ENCODE peak calls at places on chromosomes 1 and 21, in six cellular contexts. One of them, this sample, is unnamed.

GRCh38 chr1:227887697-227888403 is 59.9 kb downstream of the WNT9A start:
- DNase-seq in hepatocyte: peak
- DNase-seq in dorsolateral prefrontal cortex: peak
- DNase-seq in esophagus squamous epithelium: no peak
- DNase-seq in neural progenitor cell: peak
- DNase-seq in astrocyte: no peak
- DNase-seq in this sample: no peak

GRCh38 chr1:53688703-53689102 is 50.3 kb downstream of the GLIS1 start:
- DNase-seq in neural progenitor cell: no peak
- DNase-seq in dorsolateral prefrontal cortex: no peak
- DNase-seq in hepatocyte: no peak
- DNase-seq in esophagus squamous epithelium: no peak
- DNase-seq in astrocyte: no peak
- DNase-seq in this sample: no peak

GRCh38 chr21:15754640-15755039 is 24.9 kb downstream of the USP25 start:
- DNase-seq in neural progenitor cell: no peak
- DNase-seq in dorsolateral prefrontal cortex: no peak
- DNase-seq in esophagus squamous epithelium: no peak
- DNase-seq in hepatocyte: peak
- DNase-seq in astrocyte: peak
- DNase-seq in this sample: no peak

GRCh38 chr1:36199934-36200741 is 24.1 kb upstream of the THRAP3 start:
- DNase-seq in dorsolateral prefrontal cortex: no peak
- DNase-seq in hepatocyte: no peak
- DNase-seq in neural progenitor cell: no peak
- DNase-seq in esophagus squamous epithelium: no peak
- DNase-seq in astrocyte: peak
- DNase-seq in this sample: no peak

GRCh38 chr1:36137776-36138175 is 11.5 kb downstream of the TRAPPC3 start:
- DNase-seq in dorsolateral prefrontal cortex: no peak
- DNase-seq in esophagus squamous epithelium: no peak
- DNase-seq in astrocyte: no peak
- DNase-seq in neural progenitor cell: no peak
- DNase-seq in hepatocyte: no peak
- DNase-seq in this sample: no peak

GRCh38 chr1:111364690-111365089 is 62.8 kb downstream of the OVGP1 start:
- DNase-seq in neural progenitor cell: peak
- DNase-seq in astrocyte: no peak
- DNase-seq in dorsolateral prefrontal cortex: no peak
- DNase-seq in hepatocyte: no peak
- DNase-seq in esophagus squamous epithelium: no peak
- DNase-seq in this sample: no peak

GRCh38 chr1:74465193-74465681 is 47.2 kb downstream of the LRRC53 start:
- DNase-seq in hepatocyte: no peak
- DNase-seq in dorsolateral prefrontal cortex: no peak
- DNase-seq in esophagus squamous epithelium: no peak
- DNase-seq in neural progenitor cell: no peak
- DNase-seq in astrocyte: no peak
- DNase-seq in this sample: no peak

GRCh38 chr1:234659538-234659937 is 49.6 kb upstream of the IRF2BP2 start:
- DNase-seq in dorsolateral prefrontal cortex: no peak
- DNase-seq in neural progenitor cell: no peak
- DNase-seq in astrocyte: peak
- DNase-seq in hepatocyte: peak
- DNase-seq in esophagus squamous epithelium: no peak
- DNase-seq in this sample: peak

GRCh38 chr1:222629921-222630535 is 12.1 kb downstream of the MIA3 start:
- DNase-seq in neural progenitor cell: no peak
- DNase-seq in astrocyte: peak
- DNase-seq in hepatocyte: no peak
- DNase-seq in esophagus squamous epithelium: no peak
- DNase-seq in dorsolateral prefrontal cortex: no peak
- DNase-seq in this sample: no peak

GRCh38 chr1:147837129-147837776 is 65.3 kb upstream of the GJA8 start:
- DNase-seq in dorsolateral prefrontal cortex: no peak
- DNase-seq in neural progenitor cell: peak
- DNase-seq in hepatocyte: no peak
- DNase-seq in esophagus squamous epithelium: no peak
- DNase-seq in astrocyte: no peak
- DNase-seq in this sample: no peak

DNA sequence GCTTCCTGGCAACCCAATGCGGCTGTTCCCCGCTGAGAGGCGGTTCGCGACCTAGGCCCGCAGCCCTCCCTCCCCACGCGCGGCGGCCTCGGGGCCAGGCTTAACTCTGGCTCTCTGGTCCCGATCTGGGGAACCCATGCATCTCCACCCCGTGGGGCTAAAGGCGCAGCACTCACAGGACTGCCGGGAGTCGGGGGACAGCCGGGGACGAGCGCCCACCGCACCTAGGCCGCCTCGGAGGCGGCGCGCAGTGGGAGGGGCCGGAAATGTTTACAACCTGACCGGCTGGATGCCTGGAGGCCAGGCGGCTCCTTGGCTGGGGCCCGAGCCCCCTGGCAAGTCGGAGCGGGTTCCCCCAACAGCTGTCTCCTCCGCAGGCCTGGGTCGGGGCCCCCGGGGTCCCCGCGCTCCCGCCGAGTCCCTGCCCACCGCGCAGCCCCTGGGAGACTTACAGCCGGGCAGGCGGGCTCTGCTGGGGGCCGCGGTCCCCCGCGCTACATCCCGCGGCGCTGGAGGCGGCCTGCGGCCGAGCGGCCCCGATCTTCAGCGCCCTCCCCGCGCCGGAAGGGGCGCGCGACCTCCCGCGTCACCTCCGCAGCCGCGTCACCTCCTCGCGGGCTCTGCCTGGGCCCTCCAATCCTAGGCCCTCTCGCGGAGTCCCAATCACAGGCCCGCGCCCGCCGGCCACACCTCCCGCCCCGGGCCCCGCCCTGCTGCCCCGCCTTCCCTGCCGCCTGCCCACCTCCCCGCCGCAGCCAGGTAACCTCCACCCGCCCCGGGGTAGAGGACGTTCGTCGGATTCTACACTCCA is at the start of gene ADIPOR1:
- DNase-seq in esophagus squamous epithelium: peak
- DNase-seq in astrocyte: peak
- DNase-seq in hepatocyte: peak
- DNase-seq in neural progenitor cell: peak
- DNase-seq in dorsolateral prefrontal cortex: peak
- DNase-seq in this sample: peak
- TF ChIP-seq CTCF in esophagus squamous epithelium: no peak
- TF ChIP-seq CTCF in astrocyte: no peak
- TF ChIP-seq CTCF in hepatocyte: no peak
- TF ChIP-seq CTCF in neural progenitor cell: peak
- TF ChIP-seq CTCF in dorsolateral prefrontal cortex: no peak
- TF ChIP-seq CTCF in this sample: no peak

DNA sequence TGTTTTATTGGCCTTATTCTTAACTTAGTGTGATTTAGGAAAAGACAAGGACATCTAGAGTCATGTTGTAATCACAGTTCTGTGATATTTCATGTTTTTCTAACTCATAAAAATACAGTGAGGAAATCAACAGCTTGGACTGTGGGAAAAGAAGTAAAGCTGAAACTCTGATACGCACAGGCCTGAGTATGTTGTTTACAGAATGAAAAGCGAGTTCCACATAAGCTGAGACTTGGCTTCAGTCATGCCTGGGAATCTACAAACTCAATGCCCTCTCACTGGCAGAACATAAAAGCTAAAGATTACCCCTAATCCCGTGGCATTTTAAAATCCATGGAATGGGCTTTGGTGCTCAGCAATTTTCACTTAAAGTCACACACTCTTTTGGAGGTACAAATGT is 23.6 kb upstream of the ATP5PO start:
- DNase-seq in dorsolateral prefrontal cortex: no peak
- DNase-seq in hepatocyte: no peak
- DNase-seq in astrocyte: no peak
- DNase-seq in esophagus squamous epithelium: no peak
- DNase-seq in neural progenitor cell: no peak
- DNase-seq in this sample: no peak
- H3K27ac ChIP-seq in dorsolateral prefrontal cortex: no peak
- H3K27ac ChIP-seq in hepatocyte: peak
- H3K27ac ChIP-seq in astrocyte: no peak
- H3K27ac ChIP-seq in esophagus squamous epithelium: no peak
- H3K27ac ChIP-seq in neural progenitor cell: no peak
- H3K27ac ChIP-seq in this sample: no peak

DNA sequence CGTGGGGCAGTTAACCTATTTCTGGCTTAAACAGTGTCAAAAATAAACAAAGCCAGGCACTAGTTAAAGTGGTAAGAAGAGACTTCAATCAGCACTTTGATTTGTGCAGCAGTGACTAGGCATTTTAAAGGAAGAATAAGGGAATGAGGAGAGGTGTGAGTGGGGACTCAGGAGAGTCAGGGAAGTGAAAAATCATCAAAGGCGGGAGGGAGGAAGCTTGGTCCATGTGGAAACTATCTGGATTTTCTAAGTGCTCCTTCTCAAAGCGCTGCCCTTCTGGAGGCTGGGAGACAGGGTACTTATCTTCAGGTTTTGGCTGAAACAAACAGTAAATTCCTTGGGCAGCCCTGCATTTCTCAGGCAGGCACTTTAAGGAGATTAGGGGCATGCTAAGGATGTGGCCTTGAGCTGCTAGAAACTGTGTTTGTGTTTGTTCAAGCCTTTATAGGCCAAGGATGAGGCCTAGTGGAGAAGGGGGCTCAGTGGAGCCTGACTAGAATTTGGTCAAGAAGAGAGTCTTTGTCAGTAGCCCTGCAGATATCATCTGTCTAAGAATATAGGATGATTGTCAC is 486.5 kb downstream of the SIPA1L2 start:
- DNase-seq in esophagus squamous epithelium: no peak
- DNase-seq in neural progenitor cell: peak
- DNase-seq in astrocyte: no peak
- DNase-seq in hepatocyte: no peak
- DNase-seq in dorsolateral prefrontal cortex: no peak
- DNase-seq in this sample: no peak
- TF ChIP-seq CTCF in esophagus squamous epithelium: no peak
- TF ChIP-seq CTCF in neural progenitor cell: no peak
- TF ChIP-seq CTCF in astrocyte: no peak
- TF ChIP-seq CTCF in hepatocyte: no peak
- TF ChIP-seq CTCF in dorsolateral prefrontal cortex: no peak
- TF ChIP-seq CTCF in this sample: no peak

GRCh38 chr1:239833709-239834108 is 258.0 kb upstream of the FMN2 start:
- DNase-seq in astrocyte: no peak
- DNase-seq in hepatocyte: no peak
- DNase-seq in dorsolateral prefrontal cortex: no peak
- DNase-seq in neural progenitor cell: peak
- DNase-seq in esophagus squamous epithelium: no peak
- DNase-seq in this sample: no peak

GRCh38 chr1:239823852-239824251 is 267.8 kb upstream of the FMN2 start:
- DNase-seq in neural progenitor cell: no peak
- DNase-seq in hepatocyte: no peak
- DNase-seq in esophagus squamous epithelium: no peak
- DNase-seq in astrocyte: no peak
- DNase-seq in dorsolateral prefrontal cortex: no peak
- DNase-seq in this sample: no peak

GRCh38 chr1:239826209-239826608 is 265.5 kb upstream of the FMN2 start:
- DNase-seq in esophagus squamous epithelium: no peak
- DNase-seq in hepatocyte: no peak
- DNase-seq in neural progenitor cell: no peak
- DNase-seq in dorsolateral prefrontal cortex: no peak
- DNase-seq in astrocyte: no peak
- DNase-seq in this sample: no peak

GRCh38 chr1:239831577-239832355 is 259.9 kb upstream of the FMN2 start:
- DNase-seq in dorsolateral prefrontal cortex: no peak
- DNase-seq in neural progenitor cell: no peak
- DNase-seq in astrocyte: no peak
- DNase-seq in hepatocyte: no peak
- DNase-seq in esophagus squamous epithelium: no peak
- DNase-seq in this sample: no peak

DNA sequence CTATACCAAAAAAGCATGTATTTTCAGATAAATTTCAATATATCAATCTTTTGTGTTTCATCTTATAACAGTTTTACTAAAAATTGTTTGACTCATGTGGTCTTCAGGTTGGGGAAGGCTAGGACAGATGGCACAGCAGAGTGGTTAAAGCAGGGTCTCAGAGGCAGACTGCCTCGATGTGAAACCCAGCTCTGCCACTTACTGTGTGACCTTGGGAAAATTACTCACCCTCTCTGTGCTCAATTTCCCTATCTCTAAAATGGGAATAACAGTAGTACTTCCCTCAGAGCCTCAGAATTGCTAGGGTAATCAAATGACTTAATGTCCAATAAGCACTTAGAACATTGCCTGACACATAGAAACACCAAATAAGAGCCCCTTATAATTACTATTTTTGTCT is 262.1 kb upstream of the FMN2 start:
- DNase-seq in esophagus squamous epithelium: no peak
- DNase-seq in neural progenitor cell: no peak
- DNase-seq in hepatocyte: no peak
- DNase-seq in dorsolateral prefrontal cortex: no peak
- DNase-seq in astrocyte: no peak
- DNase-seq in this sample: no peak
- H3K27ac ChIP-seq in esophagus squamous epithelium: no peak
- H3K27ac ChIP-seq in neural progenitor cell: no peak
- H3K27ac ChIP-seq in hepatocyte: no peak
- H3K27ac ChIP-seq in dorsolateral prefrontal cortex: no peak
- H3K27ac ChIP-seq in astrocyte: no peak
- H3K27ac ChIP-seq in this sample: no peak